ENCODE peak calls at places on chromosome 6, in six cellular contexts. One of them, this sample, is unnamed.
A peak's percentile ranks its signal among the peaks of the same experiment; 100 is the strongest.

GRCh38 chr6:5665173-5665572 is 341.6 kb downstream of the NRN1 start:
- DNase-seq in H9: no peak
- DNase-seq in right atrium auricular region: no peak
- DNase-seq in HepG2: no peak
- DNase-seq in H1: no peak
- DNase-seq in suprapubic skin: no peak
- DNase-seq in this sample: no peak

GRCh38 chr6:11414564-11414963 is 123.0 kb upstream of the TMEM170B start:
- DNase-seq in H1: no peak
- DNase-seq in right atrium auricular region: no peak
- DNase-seq in H9: peak; percentile 43
- DNase-seq in HepG2: peak; percentile 78
- DNase-seq in suprapubic skin: no peak
- DNase-seq in this sample: no peak

GRCh38 chr6:112574190-112574589 is 227.1 kb downstream of the RFPL4B start:
- DNase-seq in H1: no peak
- DNase-seq in HepG2: no peak
- DNase-seq in right atrium auricular region: no peak
- DNase-seq in suprapubic skin: no peak
- DNase-seq in H9: no peak
- DNase-seq in this sample: no peak

GRCh38 chr6:101761124-101761601 is 367.7 kb downstream of the GRIK2 start:
- DNase-seq in HepG2: no peak
- DNase-seq in right atrium auricular region: no peak
- DNase-seq in H9: no peak
- DNase-seq in H1: no peak
- DNase-seq in suprapubic skin: no peak
- DNase-seq in this sample: no peak

GRCh38 chr6:129767776-129768490 is 58.0 kb upstream of the ARHGAP18 start:
- DNase-seq in suprapubic skin: no peak
- DNase-seq in HepG2: no peak
- DNase-seq in H1: no peak
- DNase-seq in right atrium auricular region: no peak
- DNase-seq in H9: no peak
- DNase-seq in this sample: no peak

GRCh38 chr6:91127752-91128151 is 540.9 kb upstream of the MAP3K7 start:
- DNase-seq in H9: no peak
- DNase-seq in H1: no peak
- DNase-seq in right atrium auricular region: no peak
- DNase-seq in HepG2: no peak
- DNase-seq in suprapubic skin: no peak
- DNase-seq in this sample: no peak

GRCh38 chr6:114301596-114302219 is 41.1 kb downstream of the HS3ST5 start:
- DNase-seq in suprapubic skin: no peak
- DNase-seq in H9: no peak
- DNase-seq in right atrium auricular region: no peak
- DNase-seq in HepG2: peak; percentile 55
- DNase-seq in H1: no peak
- DNase-seq in this sample: no peak

GRCh38 chr6:159760602-159761057 is 1.2 kb upstream of the ACAT2 start:
- DNase-seq in right atrium auricular region: no peak
- DNase-seq in H1: peak; percentile 52
- DNase-seq in H9: peak; percentile 74
- DNase-seq in suprapubic skin: no peak
- DNase-seq in HepG2: peak; percentile 24
- DNase-seq in this sample: no peak

GRCh38 chr6:147418523-147418922 is 90.0 kb upstream of the SAMD5 start:
- DNase-seq in H9: no peak
- DNase-seq in right atrium auricular region: no peak
- DNase-seq in suprapubic skin: no peak
- DNase-seq in HepG2: no peak
- DNase-seq in H1: no peak
- DNase-seq in this sample: no peak

GRCh38 chr6:168288781-168289570 is 30.6 kb downstream of the DACT2 start:
- DNase-seq in suprapubic skin: no peak
- DNase-seq in H9: no peak
- DNase-seq in HepG2: no peak
- DNase-seq in H1: no peak
- DNase-seq in right atrium auricular region: no peak
- DNase-seq in this sample: no peak

GRCh38 chr6:116840091-116840490 is 11.2 kb upstream of the GPRC6A start:
- DNase-seq in right atrium auricular region: no peak
- DNase-seq in suprapubic skin: no peak
- DNase-seq in H1: no peak
- DNase-seq in H9: no peak
- DNase-seq in HepG2: no peak
- DNase-seq in this sample: no peak

GRCh38 chr6:2795162-2795561 is 30.0 kb downstream of the WRNIP1 start:
- DNase-seq in right atrium auricular region: no peak
- DNase-seq in H9: no peak
- DNase-seq in suprapubic skin: no peak
- DNase-seq in H1: no peak
- DNase-seq in HepG2: no peak
- DNase-seq in this sample: no peak
- H3K27ac ChIP-seq in right atrium auricular region: no peak overlapping the region
- H3K27ac ChIP-seq in H9: no peak overlapping the region
- H3K27ac ChIP-seq in suprapubic skin: no peak overlapping the region
- H3K27ac ChIP-seq in H1: no peak overlapping the region
- H3K27ac ChIP-seq in HepG2: no peak overlapping the region
- H3K27ac ChIP-seq in this sample: no peak overlapping the region

DNA sequence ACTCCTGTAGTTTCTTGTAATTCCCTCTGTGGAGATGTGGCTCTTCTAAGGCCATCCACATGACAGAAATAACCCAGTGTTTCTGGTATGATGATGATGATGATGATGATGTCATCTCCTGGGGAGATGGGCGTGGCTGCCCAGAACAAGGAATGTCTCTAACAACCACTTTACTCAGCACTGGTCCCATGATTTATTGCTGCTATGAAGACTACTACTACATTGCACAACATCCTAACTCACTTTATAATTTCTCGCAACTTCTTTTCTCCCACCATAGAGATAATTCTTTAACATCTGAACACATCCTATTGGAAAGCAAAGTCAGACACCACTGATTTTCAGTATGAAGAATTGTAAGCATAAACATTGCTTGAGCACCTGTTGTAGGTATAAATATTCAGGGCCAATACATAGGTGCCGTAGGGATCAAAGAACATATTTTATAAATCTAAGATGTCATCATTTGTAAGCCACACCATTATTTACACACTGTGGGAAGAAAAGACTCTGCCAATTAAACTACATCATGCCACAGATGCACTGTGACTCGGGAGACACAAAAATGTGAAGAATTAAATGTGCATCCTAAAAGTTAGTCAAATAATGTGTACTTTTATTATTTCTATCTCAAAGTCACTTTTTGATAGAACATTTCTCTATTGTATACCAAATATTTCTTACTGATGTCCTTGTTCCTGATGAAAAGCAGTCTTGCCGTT is 6.4 kb downstream of the TPMT start:
- DNase-seq in H9: no peak
- DNase-seq in H1: no peak
- DNase-seq in right atrium auricular region: no peak
- DNase-seq in HepG2: no peak
- DNase-seq in suprapubic skin: no peak
- DNase-seq in this sample: no peak
- H3K27ac ChIP-seq in H9: no peak overlapping the region
- H3K27ac ChIP-seq in H1: no peak overlapping the region
- H3K27ac ChIP-seq in right atrium auricular region: no peak overlapping the region
- H3K27ac ChIP-seq in HepG2: peak overlapping the region; percentile 57
- H3K27ac ChIP-seq in suprapubic skin: no peak overlapping the region
- H3K27ac ChIP-seq in this sample: no peak overlapping the region

DNA sequence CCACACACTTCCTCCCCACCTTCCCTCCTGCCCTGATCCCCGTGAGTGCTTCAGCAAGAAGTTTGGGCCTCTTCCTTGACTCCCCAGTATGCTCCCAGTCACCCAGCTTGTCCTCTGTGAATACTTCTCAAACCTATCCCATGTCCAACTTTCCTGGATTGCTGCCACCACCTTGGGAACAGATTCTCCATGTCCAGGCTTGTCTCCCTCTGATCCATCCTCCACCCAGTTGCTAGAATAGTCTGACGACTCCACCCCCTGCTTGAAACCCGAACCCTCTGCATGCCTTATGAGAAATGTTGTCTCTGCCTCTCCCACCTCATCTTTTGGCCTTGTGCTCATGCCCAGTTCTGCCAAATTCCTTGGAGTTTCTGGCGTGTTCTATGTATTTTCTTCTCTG is 108.0 kb downstream of the PPP1R14C start:
- DNase-seq in H1: no peak
- DNase-seq in HepG2: no peak
- DNase-seq in suprapubic skin: no peak
- DNase-seq in right atrium auricular region: no peak
- DNase-seq in H9: peak; percentile 40
- DNase-seq in this sample: no peak
- H3K27ac ChIP-seq in H1: no peak overlapping the region
- H3K27ac ChIP-seq in HepG2: no peak overlapping the region
- H3K27ac ChIP-seq in suprapubic skin: peak overlapping the region; percentile 30
- H3K27ac ChIP-seq in right atrium auricular region: no peak overlapping the region
- H3K27ac ChIP-seq in H9: no peak overlapping the region
- H3K27ac ChIP-seq in this sample: no peak overlapping the region

GRCh38 chr6:150282806-150283205 is 86.0 kb upstream of the IYD start:
- DNase-seq in right atrium auricular region: no peak
- DNase-seq in HepG2: no peak
- DNase-seq in H1: no peak
- DNase-seq in suprapubic skin: no peak
- DNase-seq in H9: no peak
- DNase-seq in this sample: no peak

GRCh38 chr6:150288456-150288855 is 80.4 kb upstream of the IYD start:
- DNase-seq in right atrium auricular region: no peak
- DNase-seq in HepG2: no peak
- DNase-seq in suprapubic skin: no peak
- DNase-seq in H9: no peak
- DNase-seq in H1: no peak
- DNase-seq in this sample: no peak

GRCh38 chr6:150290429-150290828 is 78.4 kb upstream of the IYD start:
- DNase-seq in right atrium auricular region: no peak
- DNase-seq in H1: no peak
- DNase-seq in H9: no peak
- DNase-seq in suprapubic skin: no peak
- DNase-seq in HepG2: no peak
- DNase-seq in this sample: no peak

GRCh38 chr6:150289454-150290071 is 79.2 kb upstream of the IYD start:
- DNase-seq in HepG2: no peak
- DNase-seq in suprapubic skin: no peak
- DNase-seq in right atrium auricular region: no peak
- DNase-seq in H9: no peak
- DNase-seq in H1: no peak
- DNase-seq in this sample: no peak

DNA sequence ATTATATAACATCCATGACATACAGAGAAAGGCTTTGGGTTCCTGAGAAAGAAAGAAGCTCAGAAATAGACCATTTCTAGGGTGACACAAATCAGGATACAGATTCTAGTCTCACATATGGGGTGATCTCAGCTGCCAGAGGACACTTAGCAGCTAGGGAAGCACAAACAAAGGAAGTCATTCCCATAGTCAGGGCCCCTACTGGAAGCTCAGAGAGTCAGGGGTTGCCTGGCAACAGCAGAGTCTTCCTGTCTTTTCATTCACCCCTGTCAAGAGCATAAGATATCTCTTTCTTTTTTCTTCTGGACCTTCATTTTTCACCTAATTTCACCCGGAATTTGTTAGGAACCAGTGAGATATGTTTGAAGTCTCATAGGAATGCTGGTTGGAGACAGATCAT is 81.9 kb upstream of the IYD start:
- DNase-seq in right atrium auricular region: no peak
- DNase-seq in HepG2: no peak
- DNase-seq in H1: no peak
- DNase-seq in H9: peak; percentile 39
- DNase-seq in suprapubic skin: no peak
- DNase-seq in this sample: no peak
- H3K27ac ChIP-seq in right atrium auricular region: no peak overlapping the region
- H3K27ac ChIP-seq in HepG2: no peak overlapping the region
- H3K27ac ChIP-seq in H1: no peak overlapping the region
- H3K27ac ChIP-seq in H9: no peak overlapping the region
- H3K27ac ChIP-seq in suprapubic skin: no peak overlapping the region
- H3K27ac ChIP-seq in this sample: no peak overlapping the region

GRCh38 chr6:43645613-43645964 is 753 bp downstream of the RSPH9 start:
- DNase-seq in right atrium auricular region: no peak
- DNase-seq in H9: no peak
- DNase-seq in suprapubic skin: no peak
- DNase-seq in H1: no peak
- DNase-seq in HepG2: no peak
- DNase-seq in this sample: no peak
- H3K27ac ChIP-seq in right atrium auricular region: no peak overlapping the region
- H3K27ac ChIP-seq in H9: no peak overlapping the region
- H3K27ac ChIP-seq in suprapubic skin: no peak overlapping the region
- H3K27ac ChIP-seq in H1: no peak overlapping the region
- H3K27ac ChIP-seq in HepG2: no peak overlapping the region
- H3K27ac ChIP-seq in this sample: no peak overlapping the region

GRCh38 chr6:104954091-104954797 is 2.7 kb upstream of the LIN28B start:
- DNase-seq in H9: no peak
- DNase-seq in HepG2: peak; percentile 71
- DNase-seq in right atrium auricular region: no peak
- DNase-seq in H1: no peak
- DNase-seq in suprapubic skin: no peak
- DNase-seq in this sample: no peak

GRCh38 chr6:104953410-104953953 is 3.4 kb upstream of the LIN28B start:
- DNase-seq in suprapubic skin: no peak
- DNase-seq in H1: peak; percentile 82
- DNase-seq in H9: peak; percentile 91
- DNase-seq in right atrium auricular region: no peak
- DNase-seq in HepG2: no peak
- DNase-seq in this sample: no peak

GRCh38 chr6:104955491-104955890 is 1.4 kb upstream of the LIN28B start:
- DNase-seq in HepG2: no peak
- DNase-seq in right atrium auricular region: no peak
- DNase-seq in H9: peak; percentile 52
- DNase-seq in H1: no peak
- DNase-seq in suprapubic skin: no peak
- DNase-seq in this sample: no peak

GRCh38 chr6:104951677-104952076 is 5.2 kb upstream of the LIN28B start:
- DNase-seq in right atrium auricular region: no peak
- DNase-seq in HepG2: no peak
- DNase-seq in H9: no peak
- DNase-seq in H1: no peak
- DNase-seq in suprapubic skin: no peak
- DNase-seq in this sample: no peak

GRCh38 chr6:104952911-104953409 is 3.9 kb upstream of the LIN28B start:
- DNase-seq in HepG2: no peak
- DNase-seq in H9: peak; percentile 77
- DNase-seq in suprapubic skin: no peak
- DNase-seq in H1: peak; percentile 77
- DNase-seq in right atrium auricular region: no peak
- DNase-seq in this sample: no peak
- H3K27ac ChIP-seq in HepG2: no peak overlapping the region
- H3K27ac ChIP-seq in H9: peak overlapping the region; percentile 99
- H3K27ac ChIP-seq in suprapubic skin: no peak overlapping the region
- H3K27ac ChIP-seq in H1: peak overlapping the region; percentile 99
- H3K27ac ChIP-seq in right atrium auricular region: no peak overlapping the region
- H3K27ac ChIP-seq in this sample: no peak overlapping the region